ENCODE peak calls at places on chromosome 19, in six cellular contexts. Z is AG09319, G is osteoblast, Q is AG09309, E is H9, I is astrocyte of the cerebellum. V is an unnamed sample.

GRCh38 chr19:6551607-6552450 is 21.0 kb downstream of the TNFSF9 start:
- DNase-seq in Z (no peak), G (peak), Q (no peak), E (peak), I (no peak), V (no peak)

GRCh38 chr19:4172861-4173473 is 9.4 kb downstream of the SIRT6 start:
- DNase-seq in Z (no peak), G (peak), Q (no peak), E (peak), I (no peak), V (peak)

GRCh38 chr19:35843676-35844481 is 8.4 kb downstream of the NPHS1 start:
- DNase-seq in Z (no peak), G (peak), Q (no peak), E (peak), I (no peak), V (no peak)

GRCh38 chr19:32543107-32543900 is 37.7 kb upstream of the PDCD5 start:
- DNase-seq in Z (peak), G (no peak), Q (no peak), E (no peak), I (peak), V (no peak)

GRCh38 chr19:4334929-4335833 is 3.4 kb downstream of the STAP2 start:
- DNase-seq in Z (no peak), G (no peak), Q (no peak), E (no peak), I (no peak), V (no peak)

GRCh38 chr19:28332351-28332750 is 880.6 kb downstream of the UQCRFS1 start:
- DNase-seq in Z (no peak), G (no peak), Q (no peak), E (no peak), I (no peak), V (no peak)

GRCh38 chr19:5961969-5962945 is 15.7 kb downstream of the RANBP3 start:
- DNase-seq in Z (no peak), G (peak), Q (no peak), E (no peak), I (no peak), V (no peak)

GRCh38 chr19:17834350-17835181 is 13.2 kb downstream of the JAK3 start:
- DNase-seq in Z (no peak), G (peak), Q (no peak), E (peak), I (no peak), V (no peak)

GRCh38 chr19:7139095-7139494 is 69.6 kb downstream of the ZNF557 start:
- DNase-seq in Z (no peak), G (no peak), Q (no peak), E (no peak), I (no peak), V (no peak)

GRCh38 chr19:8158411-8159074 is 9.2 kb upstream of the FBN3 start:
- DNase-seq in Z (peak), G (peak), Q (no peak), E (peak), I (peak), V (no peak)

GRCh38 chr19:1172353-1173159 is 1.5 kb downstream of the SBNO2 start:
- DNase-seq in Z (no peak), G (peak), Q (no peak), E (no peak), I (no peak), V (no peak)

GRCh38 chr19:6668696-6669095 is 1.3 kb downstream of the TNFSF14 start:
- DNase-seq in Z (no peak), G (no peak), Q (no peak), E (no peak), I (no peak), V (no peak)

GRCh38 chr19:5308471-5309437 is 31.9 kb downstream of the PTPRS start:
- DNase-seq in Z (peak), G (peak), Q (no peak), E (no peak), I (peak), V (no peak)

GRCh38 chr19:5719274-5719960 is 529 bp downstream of the LONP1 start:
- DNase-seq in Z (no peak), G (no peak), Q (no peak), E (no peak), I (no peak), V (no peak)

GRCh38 chr19:47704024-47704423 is 9.2 kb upstream of the EHD2 start:
- DNase-seq in Z (no peak), G (peak), Q (no peak), E (no peak), I (no peak), V (no peak)

GRCh38 chr19:38650180-38650775 is 2.8 kb downstream of the ACTN4 start:
- DNase-seq in Z (no peak), G (peak), Q (no peak), E (no peak), I (no peak), V (no peak)

GRCh38 chr19:40217027-40217810 is 965 bp downstream of the TTC9B start:
- DNase-seq in Z (no peak), G (peak), Q (no peak), E (peak), I (no peak), V (no peak)

GRCh38 chr19:38849746-38850230 is at the start of gene HNRNPL:
- DNase-seq in Z (no peak), G (peak), Q (no peak), E (no peak), I (no peak), V (no peak)

GRCh38 chr19:57887195-57887941 is 1.5 kb downstream of the ZNF814 start:
- DNase-seq in Z (no peak), G (no peak), Q (no peak), E (peak), I (no peak), V (no peak)

GRCh38 chr19:57888107-57888493 is 737 bp downstream of the ZNF814 start:
- DNase-seq in Z (no peak), G (no peak), Q (no peak), E (no peak), I (no peak), V (no peak)

GRCh38 chr19:57886046-57886445 is 2.8 kb downstream of the ZNF814 start:
- DNase-seq in Z (no peak), G (no peak), Q (no peak), E (no peak), I (no peak), V (no peak)

DNA sequence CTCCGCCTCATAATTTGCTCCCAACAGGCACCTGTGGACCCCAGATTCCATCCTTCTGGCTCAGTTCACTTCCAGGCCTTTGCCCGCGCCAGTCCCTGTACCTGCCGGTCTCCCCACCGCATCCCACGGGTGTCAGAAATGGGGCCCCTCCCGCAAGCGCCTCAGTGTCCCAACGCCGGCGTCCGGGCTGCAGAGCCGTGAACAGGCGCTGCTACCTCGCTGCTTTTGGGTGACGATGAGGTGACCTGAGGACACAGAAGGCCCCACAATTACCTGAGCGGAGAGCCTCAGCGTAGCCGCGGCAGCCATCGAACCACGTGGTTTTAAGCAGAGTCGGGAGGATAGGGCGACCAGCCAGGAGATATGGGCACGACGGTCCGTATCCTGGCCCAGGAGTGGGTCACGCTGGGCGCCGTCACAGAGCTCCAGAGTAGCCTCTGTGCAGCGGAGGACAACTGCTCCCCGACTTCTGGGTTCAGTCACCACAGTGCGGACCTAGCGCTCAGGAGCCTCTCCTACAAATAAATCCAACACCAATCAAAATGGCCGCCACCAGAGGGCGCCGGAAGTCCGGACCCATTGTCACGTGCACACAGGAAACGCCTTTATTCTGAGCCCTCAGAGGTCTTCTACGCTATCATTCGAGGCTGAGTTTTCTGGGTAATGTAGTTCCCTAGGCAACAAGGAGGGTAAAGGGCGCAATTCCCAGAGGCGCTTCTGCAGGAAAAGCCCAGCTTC is at the start of gene ZNF814:
- DNase-seq in Z (peak), G (peak), Q (peak), E (peak), I (peak), V (peak)
- TF ChIP-seq CTCF in Z (peak), G (peak), Q (peak), E (peak), I (no peak), V (peak)

GRCh38 chr19:2282062-2282861 is at the start of gene PEAK3:
- DNase-seq in Z (no peak), G (peak), Q (no peak), E (peak), I (no peak), V (peak)
- TF ChIP-seq CTCF in Z (no peak), G (no peak), Q (no peak), E (no peak), I (no peak), V (no peak)

DNA sequence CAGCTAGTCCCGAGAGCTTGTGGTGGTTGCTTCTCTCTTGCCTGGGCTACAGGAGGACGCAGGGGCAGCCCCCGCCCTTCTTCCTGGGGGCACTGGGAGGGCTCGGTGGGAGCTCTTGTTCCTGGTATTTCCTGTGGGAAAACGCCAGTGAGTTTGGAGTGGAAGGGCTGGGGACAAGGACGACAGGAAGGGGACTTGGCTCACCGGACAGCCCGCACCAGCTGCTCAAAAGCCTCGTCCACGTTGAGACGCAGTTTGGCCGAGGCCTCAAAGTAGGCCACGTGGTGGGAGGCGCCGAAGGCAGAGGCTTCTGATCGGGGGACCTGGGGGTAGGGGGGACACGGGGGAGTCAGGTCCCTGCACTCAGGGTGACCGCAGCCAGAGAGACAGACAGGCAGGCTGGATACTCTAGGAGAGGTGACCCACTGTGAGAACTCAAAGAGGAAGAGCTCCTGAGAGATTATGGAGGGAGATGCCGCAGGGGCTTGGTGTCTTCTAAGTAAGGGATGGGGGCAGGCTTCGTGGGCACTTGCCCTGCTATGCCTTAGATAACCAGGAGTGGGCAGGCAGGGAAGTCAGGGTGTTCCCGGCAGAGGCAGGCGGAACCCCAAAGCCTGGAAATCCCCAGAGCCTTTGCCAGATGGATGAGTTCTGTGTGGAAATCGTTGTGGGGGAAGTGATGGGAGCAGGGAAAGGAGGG is 4.3 kb downstream of the RRAS start:
- DNase-seq in Z (no peak), G (peak), Q (no peak), E (no peak), I (no peak), V (no peak)
- TF ChIP-seq CTCF in Z (peak), G (no peak), Q (no peak), E (no peak), I (peak), V (no peak)

DNA sequence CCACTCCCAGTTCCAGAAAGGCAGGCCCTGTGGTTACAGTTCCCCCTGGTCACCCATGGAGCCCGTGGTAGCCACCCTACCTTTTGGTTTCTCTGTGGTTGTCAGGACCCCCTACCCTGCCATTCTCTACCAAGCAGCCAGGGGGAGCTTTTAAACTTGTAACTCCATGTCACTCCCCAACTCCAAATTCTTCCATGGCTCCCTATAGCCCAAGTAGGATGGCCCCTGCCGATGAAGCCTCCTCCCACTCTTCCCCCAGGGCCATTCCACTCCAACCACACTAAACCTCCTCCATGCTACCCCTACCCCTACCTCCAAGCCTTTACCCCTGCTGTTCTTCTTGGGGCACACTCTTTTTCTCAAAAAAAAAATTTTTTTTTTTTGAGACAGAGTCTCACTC is 2.2 kb downstream of the S1PR2 start:
- DNase-seq in Z (no peak), G (no peak), Q (no peak), E (peak), I (no peak), V (no peak)
- TF ChIP-seq CTCF in Z (peak), G (peak), Q (peak), E (peak), I (peak), V (peak)

GRCh38 chr19:30629086-30629485 is 256.9 kb downstream of the ZNF536 start:
- DNase-seq in Z (no peak), G (no peak), Q (no peak), E (no peak), I (no peak), V (no peak)
- TF ChIP-seq CTCF in Z (no peak), G (no peak), Q (no peak), E (no peak), I (no peak), V (no peak)

DNA sequence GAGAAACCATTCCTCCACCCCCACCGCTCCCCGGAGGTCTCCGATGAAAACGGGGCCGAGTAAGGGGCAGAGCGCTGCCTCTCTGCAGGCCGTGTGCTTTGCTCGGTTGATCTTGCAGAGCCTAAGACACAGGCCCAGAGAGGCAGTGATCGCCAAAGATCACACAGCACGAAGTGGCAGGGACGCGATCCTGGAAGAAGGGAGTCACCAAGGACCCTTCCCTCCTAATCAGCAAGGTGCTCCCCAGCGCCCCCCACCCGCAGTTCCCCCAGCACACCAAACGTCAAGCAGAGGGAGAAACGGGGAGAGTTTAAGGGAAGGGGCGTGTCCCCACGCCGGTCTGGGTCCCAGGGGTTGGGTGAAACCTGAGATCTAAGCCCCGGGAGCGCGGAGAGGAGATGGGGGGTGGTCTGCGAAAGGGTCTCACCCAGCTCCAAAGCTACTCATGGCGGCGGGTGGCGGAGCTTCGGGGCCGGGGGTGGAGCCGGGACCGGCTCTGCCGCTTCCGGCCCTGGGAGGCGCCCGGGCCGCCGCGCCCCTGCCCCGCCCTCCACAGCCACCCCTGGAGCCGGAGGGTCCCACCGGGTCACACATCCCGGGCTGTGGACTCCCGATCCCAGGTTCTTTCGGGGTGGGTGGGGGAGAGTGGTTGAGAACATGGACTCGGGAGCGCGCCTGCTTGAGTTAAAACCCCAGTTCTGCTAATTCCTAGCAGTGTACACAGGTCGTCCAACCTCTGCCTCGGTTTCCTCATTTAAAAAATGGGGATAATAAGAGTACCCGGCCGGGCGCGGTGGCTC is at the start of gene EML2:
- DNase-seq in Z (no peak), G (peak), Q (no peak), E (peak), I (no peak), V (no peak)
- TF ChIP-seq CTCF in Z (peak), G (peak), Q (peak), E (peak), I (peak), V (peak)

DNA sequence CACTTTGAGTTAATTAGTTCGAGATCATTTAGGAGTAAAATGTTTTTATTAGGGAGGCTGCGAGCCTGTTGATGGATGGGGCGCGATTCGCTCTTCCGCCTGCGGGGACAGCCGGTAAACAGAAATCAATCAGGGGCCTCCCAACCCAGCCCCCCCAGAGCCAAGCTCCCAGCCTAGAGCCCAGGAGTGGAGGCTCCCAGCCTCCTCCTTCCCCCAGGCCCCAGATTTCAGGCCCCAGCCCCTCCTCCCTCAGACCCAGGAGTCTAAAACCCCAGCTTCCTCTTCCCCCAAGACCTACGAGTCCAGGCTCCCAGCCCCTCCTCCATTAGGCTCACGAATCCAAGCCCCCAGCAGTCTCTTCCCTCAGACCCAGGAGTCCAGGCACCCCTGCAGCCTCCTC is 9.7 kb upstream of the ERFL start:
- DNase-seq in Z (no peak), G (peak), Q (no peak), E (no peak), I (no peak), V (no peak)
- TF ChIP-seq CTCF in Z (no peak), G (peak), Q (peak), E (peak), I (no peak), V (no peak)

DNA sequence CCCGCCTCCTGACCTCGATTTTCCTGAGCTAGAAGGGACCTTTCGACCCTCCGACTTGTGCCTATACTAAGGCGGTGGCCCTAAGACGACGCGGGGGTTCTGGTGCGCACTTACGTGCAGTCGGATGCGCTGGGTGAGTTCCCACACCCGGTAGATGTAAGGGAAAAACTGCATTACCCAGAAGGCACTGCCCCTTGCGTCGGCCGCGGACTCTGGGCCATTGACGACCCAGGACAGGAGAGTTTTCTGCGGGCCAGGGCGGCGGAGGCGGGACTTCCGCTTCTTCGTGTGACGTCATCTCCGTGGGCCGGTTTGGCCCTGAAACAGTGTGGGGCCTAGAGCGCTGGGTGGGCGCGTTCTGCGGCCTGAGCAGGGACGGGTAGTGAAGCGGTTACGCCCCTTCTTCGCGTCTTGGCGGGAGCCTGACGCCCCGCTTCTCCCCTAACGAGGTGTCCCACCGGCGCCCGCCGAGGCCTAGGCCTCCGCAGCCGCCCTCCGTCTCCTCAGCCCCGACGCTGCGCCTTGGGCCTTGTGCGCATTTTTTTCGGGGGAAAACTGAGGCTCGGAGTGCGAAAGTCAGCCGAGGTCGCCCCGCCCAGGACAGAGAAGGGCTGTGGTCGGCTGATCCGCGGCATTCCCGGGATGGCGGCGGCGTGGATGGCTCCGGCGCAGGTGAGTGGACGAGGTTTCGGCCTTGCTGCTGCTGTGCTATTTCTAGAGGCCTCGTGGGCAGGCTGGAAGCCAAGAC is at the start of gene ZNF460:
- DNase-seq in Z (peak), G (peak), Q (peak), E (peak), I (peak), V (peak)
- TF ChIP-seq CTCF in Z (no peak), G (no peak), Q (no peak), E (no peak), I (no peak), V (no peak)

GRCh38 chr19:21362291-21362690 is 3.5 kb downstream of the ZNF738 start:
- DNase-seq in Z (no peak), G (peak), Q (no peak), E (no peak), I (no peak), V (no peak)

DNA sequence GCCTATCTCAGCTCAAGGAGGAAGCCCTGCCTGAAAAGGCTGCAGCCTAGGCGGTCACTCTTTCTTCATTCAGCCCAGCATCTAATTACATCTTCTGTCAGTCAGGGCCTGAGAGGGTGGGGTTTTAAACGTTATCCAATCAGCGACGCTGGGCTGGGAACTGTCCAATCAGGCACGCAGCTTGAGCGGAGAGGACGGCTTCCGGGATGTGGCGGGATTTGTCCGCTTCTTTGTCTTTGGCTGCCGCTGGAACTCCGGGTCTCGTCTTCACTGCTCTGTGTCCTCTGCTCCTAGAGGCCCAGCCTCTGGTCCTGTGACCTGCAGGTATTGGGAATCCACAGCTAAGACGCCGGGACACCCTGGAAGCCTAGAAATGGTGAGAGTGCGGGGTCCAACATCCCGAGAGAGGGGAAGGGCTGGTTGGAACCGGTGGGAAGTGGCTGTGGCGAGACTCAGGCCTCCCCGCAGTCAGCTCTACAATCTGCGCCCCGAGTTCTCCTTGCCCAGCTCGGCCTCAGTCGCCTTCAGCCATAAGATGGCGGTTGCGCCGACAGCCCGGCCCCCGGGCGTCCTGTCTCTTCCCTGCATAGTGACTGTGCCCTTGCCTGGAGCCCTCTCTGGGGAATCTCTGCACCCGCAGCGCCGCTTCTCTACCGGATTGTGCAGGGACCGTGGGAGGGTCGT is at the start of gene ZNF738:
- DNase-seq in Z (peak), G (peak), Q (peak), E (peak), I (peak), V (peak)
- TF ChIP-seq CTCF in Z (no peak), G (no peak), Q (no peak), E (no peak), I (no peak), V (no peak)